ENCODE peak calls at places on chromosomes 13 and 19, in four cellular contexts. R is EL, X is NCI-H748 treated with DMSO at 0.1 percent for 48 hours, E is Panc1. V is an unnamed sample.

GRCh38 chr13:24073657-24074056 is 86.9 kb upstream of the SPATA13 start:
- DNase-seq in X (no peak), R (no peak), E (no peak), V (no peak)

GRCh38 chr13:44352671-44353070 is 21.0 kb upstream of the SERP2 start:
- DNase-seq in X (no peak), R (no peak), E (no peak), V (no peak)

GRCh38 chr19:28577199-28577598 is 635.8 kb downstream of the UQCRFS1 start:
- DNase-seq in X (no peak), E (no peak), R (no peak), V (no peak)

GRCh38 chr13:45994752-45995151 is 57.8 kb downstream of the ZC3H13 start:
- DNase-seq in X (no peak), E (no peak), R (no peak), V (no peak)

GRCh38 chr13:63625869-63626268 is 2210.2 kb upstream of the PCDH20 start:
- DNase-seq in E (no peak), R (peak), X (no peak), V (no peak)

GRCh38 chr13:38753878-38754277 is 67.0 kb downstream of the FREM2 start:
- DNase-seq in R (no peak), E (no peak), X (no peak), V (no peak)

GRCh38 chr13:51995677-51996551 is 15.3 kb downstream of the ATP7B start:
- DNase-seq in E (no peak), R (no peak), X (no peak), V (no peak)

GRCh38 chr13:28137556-28137955 is 789 bp upstream of the PAN3 start:
- DNase-seq in E (no peak), R (no peak), X (peak), V (peak)

GRCh38 chr13:50400930-50401553 is 385.8 kb downstream of the KCNRG start:
- DNase-seq in R (peak), X (no peak), E (no peak), V (no peak)

GRCh38 chr19:1271528-1272422 is 2.6 kb downstream of the CIRBP start:
- DNase-seq in R (no peak), X (no peak), E (no peak), V (no peak)

GRCh38 chr19:39187552-39187943 is 9.2 kb upstream of the NCCRP1 start:
- DNase-seq in E (no peak), X (no peak), R (no peak), V (no peak)

GRCh38 chr13:70380809-70381208 is 272.6 kb upstream of the KLHL1 start:
- DNase-seq in X (no peak), E (no peak), R (no peak), V (no peak)

GRCh38 chr13:74647991-74648390 is 513.8 kb upstream of the KLF12 start:
- DNase-seq in E (no peak), X (no peak), R (no peak), V (no peak)

GRCh38 chr13:48391257-48391656 is 21.7 kb downstream of the LPAR6 start:
- DNase-seq in R (no peak), E (no peak), X (no peak), V (no peak)

GRCh38 chr19:38691938-38692457 is 44.5 kb downstream of the ACTN4 start:
- DNase-seq in X (no peak), E (peak), R (peak), V (no peak)

GRCh38 chr13:32408296-32408998 is 19.5 kb downstream of the N4BP2L1 start:
- DNase-seq in R (no peak), E (no peak), X (no peak), V (peak)

GRCh38 chr19:42150940-42151339 is 18.7 kb upstream of the POU2F2 start:
- DNase-seq in E (no peak), X (no peak), R (no peak), V (peak)

GRCh38 chr19:45866400-45867176 is 2.5 kb downstream of the FOXA3 start:
- DNase-seq in R (no peak), E (no peak), X (no peak), V (no peak)